ENCODE peak calls at places on chromosome 4, in four cellular contexts. One of them, this sample, is unnamed.

GRCh38 chr4:100707786-100708185 is 190.0 kb upstream of the EMCN start:
- DNase-seq in neuronal stem cell: no peak
- DNase-seq in hepatocyte: no peak
- DNase-seq in OCI-LY7: no peak
- DNase-seq in this sample: no peak

GRCh38 chr4:140004580-140005314 is 149.2 kb downstream of the MAML3 start:
- DNase-seq in neuronal stem cell: peak
- DNase-seq in hepatocyte: peak
- DNase-seq in OCI-LY7: no peak
- DNase-seq in this sample: no peak

GRCh38 chr4:20265726-20266125 is 14.0 kb downstream of the SLIT2 start:
- DNase-seq in neuronal stem cell: no peak
- DNase-seq in hepatocyte: no peak
- DNase-seq in OCI-LY7: no peak
- DNase-seq in this sample: no peak

GRCh38 chr4:32645653-32646052 is 1925.5 kb downstream of the PCDH7 start:
- DNase-seq in neuronal stem cell: no peak
- DNase-seq in hepatocyte: no peak
- DNase-seq in OCI-LY7: peak
- DNase-seq in this sample: peak

GRCh38 chr4:79325436-79325835 is 425 bp downstream of the NAA11 start:
- DNase-seq in neuronal stem cell: no peak
- DNase-seq in hepatocyte: no peak
- DNase-seq in OCI-LY7: no peak
- DNase-seq in this sample: no peak

GRCh38 chr4:96356591-96357360 is 516.9 kb downstream of the PDHA2 start:
- DNase-seq in neuronal stem cell: no peak
- DNase-seq in hepatocyte: no peak
- DNase-seq in OCI-LY7: no peak
- DNase-seq in this sample: no peak

GRCh38 chr4:165031436-165032211 is at the start of gene TRIM60:
- DNase-seq in neuronal stem cell: no peak
- DNase-seq in hepatocyte: no peak
- DNase-seq in OCI-LY7: no peak
- DNase-seq in this sample: no peak

GRCh38 chr4:73864365-73864764 is 4.8 kb upstream of the CXCL1 start:
- DNase-seq in neuronal stem cell: no peak
- DNase-seq in hepatocyte: peak
- DNase-seq in OCI-LY7: peak
- DNase-seq in this sample: no peak

GRCh38 chr4:123994917-123995316 is 598.3 kb downstream of the SPRY1 start:
- DNase-seq in neuronal stem cell: no peak
- DNase-seq in hepatocyte: no peak
- DNase-seq in OCI-LY7: no peak
- DNase-seq in this sample: no peak

GRCh38 chr4:15654556-15655222 is 468 bp downstream of the FBXL5 start:
- DNase-seq in neuronal stem cell: no peak
- DNase-seq in hepatocyte: peak
- DNase-seq in OCI-LY7: peak
- DNase-seq in this sample: peak

GRCh38 chr4:15451866-15452765 is 17.6 kb upstream of the CC2D2A start:
- DNase-seq in neuronal stem cell: no peak
- DNase-seq in hepatocyte: peak
- DNase-seq in OCI-LY7: no peak
- DNase-seq in this sample: no peak

GRCh38 chr4:22500831-22501714 is 14.8 kb downstream of the ADGRA3 start:
- DNase-seq in neuronal stem cell: no peak
- DNase-seq in hepatocyte: peak
- DNase-seq in OCI-LY7: no peak
- DNase-seq in this sample: no peak

GRCh38 chr4:98722000-98722399 is 63.6 kb upstream of the TSPAN5 start:
- DNase-seq in neuronal stem cell: no peak
- DNase-seq in hepatocyte: no peak
- DNase-seq in OCI-LY7: no peak
- DNase-seq in this sample: no peak

GRCh38 chr4:74446193-74446868 is 1.4 kb downstream of the AREG start:
- DNase-seq in neuronal stem cell: no peak
- DNase-seq in hepatocyte: no peak
- DNase-seq in OCI-LY7: no peak
- DNase-seq in this sample: no peak

GRCh38 chr4:118740869-118741268 is 55.7 kb downstream of the METTL14 start:
- DNase-seq in neuronal stem cell: no peak
- DNase-seq in hepatocyte: peak
- DNase-seq in OCI-LY7: peak
- DNase-seq in this sample: no peak

GRCh38 chr4:55635282-55635681 is 816 bp downstream of the NMU start:
- DNase-seq in neuronal stem cell: peak
- DNase-seq in hepatocyte: no peak
- DNase-seq in OCI-LY7: no peak
- DNase-seq in this sample: no peak

GRCh38 chr4:3639613-3640586 is 107.7 kb upstream of the LRPAP1 start:
- DNase-seq in neuronal stem cell: no peak
- DNase-seq in hepatocyte: no peak
- DNase-seq in OCI-LY7: no peak
- DNase-seq in this sample: no peak

GRCh38 chr4:3385719-3386440 is 55.9 kb upstream of the HGFAC start:
- DNase-seq in neuronal stem cell: no peak
- DNase-seq in hepatocyte: no peak
- DNase-seq in OCI-LY7: no peak
- DNase-seq in this sample: no peak

GRCh38 chr4:114386637-114387233 is 211.9 kb upstream of the UGT8 start:
- DNase-seq in neuronal stem cell: peak
- DNase-seq in hepatocyte: peak
- DNase-seq in OCI-LY7: peak
- DNase-seq in this sample: no peak

GRCh38 chr4:21535901-21536300 is 412.7 kb downstream of the KCNIP4 start:
- DNase-seq in neuronal stem cell: no peak
- DNase-seq in hepatocyte: no peak
- DNase-seq in OCI-LY7: no peak
- DNase-seq in this sample: no peak

GRCh38 chr4:5823542-5824211 is 69.2 kb downstream of the CRMP1 start:
- DNase-seq in neuronal stem cell: no peak
- DNase-seq in hepatocyte: no peak
- DNase-seq in OCI-LY7: no peak
- DNase-seq in this sample: no peak

GRCh38 chr4:108730579-108730978 is 32.3 kb downstream of the ETNPPL start:
- DNase-seq in neuronal stem cell: no peak
- DNase-seq in hepatocyte: peak
- DNase-seq in OCI-LY7: no peak
- DNase-seq in this sample: no peak

GRCh38 chr4:89356086-89356485 is 48.5 kb upstream of the GPRIN3 start:
- DNase-seq in neuronal stem cell: no peak
- DNase-seq in hepatocyte: no peak
- DNase-seq in OCI-LY7: no peak
- DNase-seq in this sample: no peak

GRCh38 chr4:6621556-6621927 is 18.9 kb upstream of the MRFAP1 start:
- DNase-seq in neuronal stem cell: no peak
- DNase-seq in hepatocyte: no peak
- DNase-seq in OCI-LY7: no peak
- DNase-seq in this sample: no peak

GRCh38 chr4:83504544-83504943 is 19.6 kb upstream of the ABRAXAS1 start:
- DNase-seq in neuronal stem cell: no peak
- DNase-seq in hepatocyte: peak
- DNase-seq in OCI-LY7: no peak
- DNase-seq in this sample: no peak
- H2AFZ ChIP-seq in neuronal stem cell: peak
- H2AFZ ChIP-seq in hepatocyte: no peak
- H2AFZ ChIP-seq in OCI-LY7: peak
- H2AFZ ChIP-seq in this sample: peak

GRCh38 chr4:57763070-57763469 is 652.9 kb upstream of the IGFBP7 start:
- DNase-seq in neuronal stem cell: no peak
- DNase-seq in hepatocyte: no peak
- DNase-seq in OCI-LY7: no peak
- DNase-seq in this sample: no peak
- H2AFZ ChIP-seq in neuronal stem cell: no peak
- H2AFZ ChIP-seq in hepatocyte: no peak
- H2AFZ ChIP-seq in OCI-LY7: no peak
- H2AFZ ChIP-seq in this sample: no peak

GRCh38 chr4:8165374-8165896 is 6.8 kb upstream of the ABLIM2 start:
- DNase-seq in neuronal stem cell: no peak
- DNase-seq in hepatocyte: no peak
- DNase-seq in OCI-LY7: no peak
- DNase-seq in this sample: no peak
- H2AFZ ChIP-seq in neuronal stem cell: no peak
- H2AFZ ChIP-seq in hepatocyte: no peak
- H2AFZ ChIP-seq in OCI-LY7: no peak
- H2AFZ ChIP-seq in this sample: no peak

GRCh38 chr4:187172340-187172761 is 448.7 kb upstream of the FAT1 start:
- DNase-seq in neuronal stem cell: no peak
- DNase-seq in hepatocyte: no peak
- DNase-seq in OCI-LY7: no peak
- DNase-seq in this sample: no peak
- H2AFZ ChIP-seq in neuronal stem cell: no peak
- H2AFZ ChIP-seq in hepatocyte: no peak
- H2AFZ ChIP-seq in OCI-LY7: no peak
- H2AFZ ChIP-seq in this sample: no peak

GRCh38 chr4:151324449-151325319 is 721 bp downstream of the SH3D19 start:
- DNase-seq in neuronal stem cell: peak
- DNase-seq in hepatocyte: peak
- DNase-seq in OCI-LY7: no peak
- DNase-seq in this sample: no peak
- H2AFZ ChIP-seq in neuronal stem cell: peak
- H2AFZ ChIP-seq in hepatocyte: peak
- H2AFZ ChIP-seq in OCI-LY7: no peak
- H2AFZ ChIP-seq in this sample: no peak

DNA sequence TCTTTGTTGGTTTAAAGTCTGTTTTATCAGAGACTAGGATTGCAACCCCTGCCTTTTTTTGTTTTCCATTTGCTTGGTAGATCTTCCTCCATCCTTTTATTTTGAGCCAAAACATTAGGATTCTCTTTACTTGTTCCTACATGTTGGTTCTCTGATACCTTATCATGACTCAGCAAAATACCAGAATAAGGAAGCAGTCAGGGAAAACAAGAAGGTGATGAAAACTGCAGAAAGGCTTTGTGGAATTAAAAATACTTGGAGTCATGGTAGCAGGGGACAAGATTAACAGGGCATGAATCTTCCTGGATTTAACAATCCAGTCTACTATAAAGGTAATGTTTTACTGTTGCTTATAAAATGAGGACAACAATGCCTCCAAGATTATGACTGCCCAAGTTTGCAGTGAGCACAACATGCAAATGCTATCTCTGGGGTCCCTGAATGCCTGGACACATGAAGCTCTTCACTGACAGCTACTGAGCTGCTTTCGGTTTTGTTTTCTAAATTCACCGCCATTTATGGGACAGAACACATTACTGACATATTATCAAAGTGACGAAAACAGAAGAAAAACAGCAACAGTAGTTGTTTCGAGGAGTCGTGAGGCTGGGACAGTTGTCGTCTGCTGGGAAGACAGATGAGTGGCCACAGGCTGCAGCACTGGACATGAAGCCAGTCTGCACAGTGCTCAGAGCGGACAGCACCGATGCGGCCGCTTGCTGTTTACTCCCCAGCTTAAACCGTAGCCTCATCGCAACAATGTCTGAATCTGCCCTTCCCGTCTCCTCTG is 174.5 kb upstream of the DKK2 start:
- DNase-seq in neuronal stem cell: no peak
- DNase-seq in hepatocyte: no peak
- DNase-seq in OCI-LY7: no peak
- DNase-seq in this sample: no peak
- H2AFZ ChIP-seq in neuronal stem cell: peak
- H2AFZ ChIP-seq in hepatocyte: peak
- H2AFZ ChIP-seq in OCI-LY7: no peak
- H2AFZ ChIP-seq in this sample: no peak

DNA sequence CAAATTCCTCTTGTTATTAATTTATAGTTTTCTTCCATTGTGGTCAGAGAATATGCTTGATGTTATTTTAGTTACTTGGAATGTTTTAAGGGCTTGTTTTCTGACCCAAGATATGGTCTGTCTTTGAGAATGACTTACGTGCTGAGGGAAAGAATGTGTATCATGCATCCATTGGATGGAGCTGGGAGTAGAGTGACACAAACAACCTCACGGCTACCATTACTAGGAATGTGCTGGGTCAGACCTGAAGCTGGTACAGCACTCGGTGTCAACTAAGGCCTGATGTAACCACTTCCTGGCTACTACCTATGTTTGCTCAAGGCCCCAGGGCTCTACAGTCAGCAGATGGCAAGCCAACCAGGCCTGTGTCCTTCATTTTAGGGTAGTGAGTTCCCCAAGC is 257.8 kb downstream of the FAT4 start:
- DNase-seq in neuronal stem cell: no peak
- DNase-seq in hepatocyte: no peak
- DNase-seq in OCI-LY7: no peak
- DNase-seq in this sample: peak
- H2AFZ ChIP-seq in neuronal stem cell: no peak
- H2AFZ ChIP-seq in hepatocyte: no peak
- H2AFZ ChIP-seq in OCI-LY7: no peak
- H2AFZ ChIP-seq in this sample: no peak

DNA sequence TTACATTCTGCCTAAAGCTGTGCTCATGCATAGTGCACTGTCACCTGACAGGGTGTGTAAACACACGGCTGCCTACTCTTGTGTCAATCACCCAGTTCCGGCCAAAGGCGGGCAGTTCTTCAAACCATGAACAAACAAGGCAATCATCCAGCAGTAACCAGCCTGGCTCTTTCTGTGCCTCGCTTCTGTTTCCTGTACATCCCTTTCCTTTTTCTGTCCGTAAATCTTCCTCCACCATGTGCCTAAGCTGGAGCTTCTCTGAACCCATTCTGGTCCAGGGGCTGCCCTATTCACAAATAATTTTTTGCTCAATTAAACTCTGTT is 60.8 kb upstream of the CBR4 start:
- DNase-seq in neuronal stem cell: no peak
- DNase-seq in hepatocyte: peak
- DNase-seq in OCI-LY7: no peak
- DNase-seq in this sample: no peak
- H2AFZ ChIP-seq in neuronal stem cell: peak
- H2AFZ ChIP-seq in hepatocyte: no peak
- H2AFZ ChIP-seq in OCI-LY7: no peak
- H2AFZ ChIP-seq in this sample: no peak

GRCh38 chr4:166277851-166278250 is 404.8 kb downstream of the TLL1 start:
- DNase-seq in neuronal stem cell: no peak
- DNase-seq in hepatocyte: no peak
- DNase-seq in OCI-LY7: no peak
- DNase-seq in this sample: no peak

GRCh38 chr4:166279261-166279660 is 406.2 kb downstream of the TLL1 start:
- DNase-seq in neuronal stem cell: no peak
- DNase-seq in hepatocyte: no peak
- DNase-seq in OCI-LY7: no peak
- DNase-seq in this sample: no peak

GRCh38 chr4:166277406-166277805 is 404.4 kb downstream of the TLL1 start:
- DNase-seq in neuronal stem cell: no peak
- DNase-seq in hepatocyte: no peak
- DNase-seq in OCI-LY7: no peak
- DNase-seq in this sample: no peak

GRCh38 chr4:166274775-166275174 is 401.7 kb downstream of the TLL1 start:
- DNase-seq in neuronal stem cell: no peak
- DNase-seq in hepatocyte: no peak
- DNase-seq in OCI-LY7: no peak
- DNase-seq in this sample: no peak

GRCh38 chr4:166274136-166274761 is 401.2 kb downstream of the TLL1 start:
- DNase-seq in neuronal stem cell: no peak
- DNase-seq in hepatocyte: no peak
- DNase-seq in OCI-LY7: no peak
- DNase-seq in this sample: no peak
- H2AFZ ChIP-seq in neuronal stem cell: no peak
- H2AFZ ChIP-seq in hepatocyte: no peak
- H2AFZ ChIP-seq in OCI-LY7: no peak
- H2AFZ ChIP-seq in this sample: no peak

This sample was measured in DND-41.